ENCODE peak calls at places on chromosome 10, in five cellular contexts. One of them, this sample, is unnamed.

GRCh38 chr10:100020161-100020882 is 10.6 kb upstream of the DNMBP start:
- DNase-seq in brain microvascular endothelial cell: no peak
- DNase-seq in astrocyte of the cerebellum: no peak
- DNase-seq in fibroblast of mammary gland: no peak
- DNase-seq in right lobe of liver: no peak
- DNase-seq in this sample: no peak

GRCh38 chr10:12588091-12588850 is 238.9 kb downstream of the CAMK1D start:
- DNase-seq in brain microvascular endothelial cell: no peak
- DNase-seq in astrocyte of the cerebellum: no peak
- DNase-seq in fibroblast of mammary gland: no peak
- DNase-seq in right lobe of liver: no peak
- DNase-seq in this sample: no peak

GRCh38 chr10:70228503-70228902 is 4.7 kb downstream of the PPA1 start:
- DNase-seq in brain microvascular endothelial cell: no peak
- DNase-seq in astrocyte of the cerebellum: no peak
- DNase-seq in fibroblast of mammary gland: no peak
- DNase-seq in right lobe of liver: no peak
- DNase-seq in this sample: no peak

GRCh38 chr10:71380841-71381240 is 15.9 kb upstream of the CDH23 start:
- DNase-seq in brain microvascular endothelial cell: no peak
- DNase-seq in astrocyte of the cerebellum: no peak
- DNase-seq in fibroblast of mammary gland: no peak
- DNase-seq in right lobe of liver: no peak
- DNase-seq in this sample: no peak

GRCh38 chr10:36494386-36494785 is 631.0 kb upstream of the ANKRD30A start:
- DNase-seq in brain microvascular endothelial cell: peak; percentile 45
- DNase-seq in astrocyte of the cerebellum: no peak
- DNase-seq in fibroblast of mammary gland: peak; percentile 97
- DNase-seq in right lobe of liver: no peak
- DNase-seq in this sample: no peak

GRCh38 chr10:119341236-119342016 is 134.1 kb downstream of the GRK5 start:
- DNase-seq in brain microvascular endothelial cell: peak; percentile 76
- DNase-seq in astrocyte of the cerebellum: no peak
- DNase-seq in fibroblast of mammary gland: peak; percentile 71
- DNase-seq in right lobe of liver: peak; percentile 49
- DNase-seq in this sample: peak; percentile 62

GRCh38 chr10:72069751-72070501 is 18.4 kb downstream of the SPOCK2 start:
- DNase-seq in brain microvascular endothelial cell: no peak
- DNase-seq in astrocyte of the cerebellum: no peak
- DNase-seq in fibroblast of mammary gland: no peak
- DNase-seq in right lobe of liver: no peak
- DNase-seq in this sample: no peak

GRCh38 chr10:36473122-36473521 is 652.3 kb upstream of the ANKRD30A start:
- DNase-seq in brain microvascular endothelial cell: no peak
- DNase-seq in astrocyte of the cerebellum: no peak
- DNase-seq in fibroblast of mammary gland: no peak
- DNase-seq in right lobe of liver: no peak
- DNase-seq in this sample: no peak

GRCh38 chr10:84539244-84539643 is 210.9 kb downstream of the CCSER2 start:
- DNase-seq in brain microvascular endothelial cell: peak; percentile 16
- DNase-seq in astrocyte of the cerebellum: no peak
- DNase-seq in fibroblast of mammary gland: peak; percentile 34
- DNase-seq in right lobe of liver: no peak
- DNase-seq in this sample: no peak

GRCh38 chr10:10498781-10499180 is 518.9 kb upstream of the CELF2 start:
- DNase-seq in brain microvascular endothelial cell: no peak
- DNase-seq in astrocyte of the cerebellum: no peak
- DNase-seq in fibroblast of mammary gland: peak; percentile 86
- DNase-seq in right lobe of liver: no peak
- DNase-seq in this sample: no peak

GRCh38 chr10:10492420-10492819 is 525.3 kb upstream of the CELF2 start:
- DNase-seq in brain microvascular endothelial cell: no peak
- DNase-seq in astrocyte of the cerebellum: no peak
- DNase-seq in fibroblast of mammary gland: no peak
- DNase-seq in right lobe of liver: no peak
- DNase-seq in this sample: no peak

GRCh38 chr10:10500941-10501340 is 516.7 kb upstream of the CELF2 start:
- DNase-seq in brain microvascular endothelial cell: peak; percentile 88
- DNase-seq in astrocyte of the cerebellum: peak; percentile 1
- DNase-seq in fibroblast of mammary gland: peak; percentile 86
- DNase-seq in right lobe of liver: no peak
- DNase-seq in this sample: peak; percentile 35

GRCh38 chr10:10499839-10500238 is 517.8 kb upstream of the CELF2 start:
- DNase-seq in brain microvascular endothelial cell: peak; percentile 51
- DNase-seq in astrocyte of the cerebellum: peak; percentile 27
- DNase-seq in fibroblast of mammary gland: peak; percentile 68
- DNase-seq in right lobe of liver: no peak
- DNase-seq in this sample: peak; percentile 39

DNA sequence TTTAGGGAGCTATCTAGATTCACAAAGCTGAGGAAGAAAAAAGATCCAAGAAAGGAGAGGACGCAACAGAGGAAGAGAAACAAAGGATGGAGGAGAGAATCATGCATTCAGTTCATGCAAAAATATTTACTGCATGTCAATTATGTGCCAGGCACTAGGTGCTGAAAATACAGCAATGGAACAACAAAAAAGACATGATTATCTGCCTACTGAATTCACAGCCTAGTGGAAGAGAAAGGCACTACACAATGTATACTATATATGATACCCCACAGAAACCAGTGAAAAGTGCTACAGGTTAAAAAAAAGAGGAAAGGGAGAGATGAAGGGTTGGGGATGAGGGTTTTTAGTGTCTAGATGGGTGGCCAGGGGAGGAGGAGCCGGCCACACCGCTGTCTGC is 520.4 kb upstream of the CELF2 start:
- DNase-seq in brain microvascular endothelial cell: no peak
- DNase-seq in astrocyte of the cerebellum: no peak
- DNase-seq in fibroblast of mammary gland: no peak
- DNase-seq in right lobe of liver: no peak
- DNase-seq in this sample: no peak
- TF ChIP-seq CTCF in brain microvascular endothelial cell: no peak
- TF ChIP-seq CTCF in astrocyte of the cerebellum: no peak
- TF ChIP-seq CTCF in fibroblast of mammary gland: peak; percentile 6
- TF ChIP-seq CTCF in right lobe of liver: no peak
- TF ChIP-seq CTCF in this sample: no peak

DNA sequence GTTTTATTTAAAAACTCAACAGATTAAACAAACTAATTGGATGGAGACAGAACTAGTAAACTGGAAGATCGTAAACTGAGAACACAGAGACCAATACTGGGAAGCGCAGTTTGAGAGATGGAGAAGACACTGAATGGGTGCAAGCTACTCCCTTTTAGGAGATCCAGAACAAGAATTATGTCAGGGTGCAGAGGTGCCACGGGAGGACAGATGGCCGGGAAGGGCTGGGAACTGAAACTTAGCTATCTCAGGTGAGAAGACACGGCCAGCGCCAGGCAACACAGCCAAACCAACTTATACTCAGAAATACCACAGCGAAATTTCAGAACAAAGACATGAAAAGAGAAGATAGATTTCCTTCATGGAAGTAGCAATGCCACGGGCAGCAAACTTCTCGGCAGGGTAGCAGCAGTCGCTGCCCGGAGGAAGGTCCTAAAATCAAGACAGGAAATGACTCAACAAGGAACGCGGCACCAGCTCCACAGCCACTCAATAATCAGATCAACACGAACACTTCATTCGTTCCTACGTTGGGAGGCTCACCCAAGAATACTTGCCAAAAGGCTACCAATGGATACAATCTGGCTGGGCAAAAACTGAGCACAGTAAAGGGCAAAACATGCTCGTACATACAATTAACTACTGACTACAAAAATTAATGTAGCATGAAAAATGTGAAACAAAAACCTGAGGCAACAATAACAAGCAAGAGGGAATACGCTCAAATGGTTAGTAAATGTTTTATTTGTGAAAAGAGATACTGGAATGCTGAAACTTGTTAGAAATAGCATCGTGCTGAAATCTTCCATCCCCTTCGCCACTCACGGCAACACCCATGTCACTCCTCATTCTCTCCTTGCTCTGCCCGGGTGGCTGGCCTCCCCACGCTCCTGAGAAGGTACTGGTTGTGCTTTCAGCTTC is 2.2 kb upstream of the LRRC27 start:
- DNase-seq in brain microvascular endothelial cell: peak; percentile 52
- DNase-seq in astrocyte of the cerebellum: peak; percentile 19
- DNase-seq in fibroblast of mammary gland: peak; percentile 63
- DNase-seq in right lobe of liver: no peak
- DNase-seq in this sample: no peak
- H3K4me3 ChIP-seq in brain microvascular endothelial cell: peak overlapping the region; percentile 91
- H3K4me3 ChIP-seq in astrocyte of the cerebellum: peak overlapping the region; percentile 97
- H3K4me3 ChIP-seq in fibroblast of mammary gland: peak overlapping the region; percentile 99
- H3K4me3 ChIP-seq in right lobe of liver: no peak overlapping the region
- H3K4me3 ChIP-seq in this sample: no peak overlapping the region

GRCh38 chr10:62424026-62424425 is 49.9 kb downstream of the ZNF365 start:
- DNase-seq in brain microvascular endothelial cell: no peak
- DNase-seq in astrocyte of the cerebellum: no peak
- DNase-seq in fibroblast of mammary gland: peak; percentile 22
- DNase-seq in right lobe of liver: no peak
- DNase-seq in this sample: no peak
- TF ChIP-seq CTCF in brain microvascular endothelial cell: peak; percentile 6
- TF ChIP-seq CTCF in astrocyte of the cerebellum: no peak
- TF ChIP-seq CTCF in fibroblast of mammary gland: peak; percentile 21
- TF ChIP-seq CTCF in right lobe of liver: no peak
- TF ChIP-seq CTCF in this sample: no peak

GRCh38 chr10:50601974-50602373 is 21.8 kb downstream of the SGMS1 start:
- DNase-seq in brain microvascular endothelial cell: no peak
- DNase-seq in astrocyte of the cerebellum: no peak
- DNase-seq in fibroblast of mammary gland: no peak
- DNase-seq in right lobe of liver: no peak
- DNase-seq in this sample: no peak

GRCh38 chr10:50604823-50605222 is 18.9 kb downstream of the SGMS1 start:
- DNase-seq in brain microvascular endothelial cell: no peak
- DNase-seq in astrocyte of the cerebellum: no peak
- DNase-seq in fibroblast of mammary gland: no peak
- DNase-seq in right lobe of liver: no peak
- DNase-seq in this sample: no peak

GRCh38 chr10:50603151-50603850 is 20.5 kb downstream of the SGMS1 start:
- DNase-seq in brain microvascular endothelial cell: no peak
- DNase-seq in astrocyte of the cerebellum: no peak
- DNase-seq in fibroblast of mammary gland: no peak
- DNase-seq in right lobe of liver: no peak
- DNase-seq in this sample: no peak

GRCh38 chr10:50605280-50606270 is 18.2 kb downstream of the SGMS1 start:
- DNase-seq in brain microvascular endothelial cell: peak; percentile 92
- DNase-seq in astrocyte of the cerebellum: peak; percentile 97
- DNase-seq in fibroblast of mammary gland: peak; percentile 94
- DNase-seq in right lobe of liver: no peak
- DNase-seq in this sample: peak; percentile 91

DNA sequence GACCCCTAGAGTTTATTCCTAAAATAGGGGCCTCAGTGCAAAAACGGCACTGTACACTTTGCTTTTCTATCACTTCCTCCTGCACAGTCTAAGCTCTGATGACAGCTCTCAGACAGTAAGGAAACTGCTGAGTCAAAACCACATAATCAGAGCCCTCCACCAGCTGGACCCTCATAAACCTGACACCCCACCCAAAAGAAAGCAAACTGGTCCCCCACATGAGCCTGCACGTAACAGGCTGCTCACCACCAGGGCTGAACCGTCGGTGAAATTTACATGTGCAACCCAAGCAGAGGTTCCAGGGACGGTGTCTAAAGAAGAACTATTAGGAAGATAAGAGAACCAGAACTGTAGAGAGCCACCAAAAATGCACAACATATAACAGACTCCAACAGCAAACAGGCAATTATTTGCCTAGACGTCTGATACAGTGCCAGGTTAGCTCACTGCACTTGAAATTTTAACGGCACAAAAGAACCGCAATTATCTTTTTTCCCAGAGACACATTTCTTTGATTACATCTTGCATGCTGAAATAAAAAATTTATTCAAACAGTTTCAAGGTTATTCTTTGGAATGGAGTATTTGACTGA is 19.6 kb downstream of the SGMS1 start:
- DNase-seq in brain microvascular endothelial cell: no peak
- DNase-seq in astrocyte of the cerebellum: no peak
- DNase-seq in fibroblast of mammary gland: peak; percentile 46
- DNase-seq in right lobe of liver: no peak
- DNase-seq in this sample: no peak
- H3K4me3 ChIP-seq in brain microvascular endothelial cell: no peak overlapping the region
- H3K4me3 ChIP-seq in astrocyte of the cerebellum: no peak overlapping the region
- H3K4me3 ChIP-seq in fibroblast of mammary gland: no peak overlapping the region
- H3K4me3 ChIP-seq in right lobe of liver: no peak overlapping the region
- H3K4me3 ChIP-seq in this sample: no peak overlapping the region

GRCh38 chr10:110872984-110873569 is 1.3 kb downstream of the PDCD4 start:
- DNase-seq in brain microvascular endothelial cell: no peak
- DNase-seq in astrocyte of the cerebellum: no peak
- DNase-seq in fibroblast of mammary gland: no peak
- DNase-seq in right lobe of liver: no peak
- DNase-seq in this sample: no peak

GRCh38 chr10:110876000-110876399 is 4.3 kb downstream of the PDCD4 start:
- DNase-seq in brain microvascular endothelial cell: no peak
- DNase-seq in astrocyte of the cerebellum: no peak
- DNase-seq in fibroblast of mammary gland: no peak
- DNase-seq in right lobe of liver: no peak
- DNase-seq in this sample: no peak

GRCh38 chr10:110871236-110872084 is at the start of gene PDCD4:
- DNase-seq in brain microvascular endothelial cell: peak; percentile 98
- DNase-seq in astrocyte of the cerebellum: peak; percentile 95
- DNase-seq in fibroblast of mammary gland: peak; percentile 96
- DNase-seq in right lobe of liver: peak; percentile 100
- DNase-seq in this sample: peak; percentile 89

GRCh38 chr10:110872145-110872983 is 636 bp downstream of the PDCD4 start:
- DNase-seq in brain microvascular endothelial cell: peak; percentile 85
- DNase-seq in astrocyte of the cerebellum: no peak
- DNase-seq in fibroblast of mammary gland: peak; percentile 89
- DNase-seq in right lobe of liver: peak; percentile 77
- DNase-seq in this sample: no peak

GRCh38 chr10:110873951-110874350 is 2.2 kb downstream of the PDCD4 start:
- DNase-seq in brain microvascular endothelial cell: no peak
- DNase-seq in astrocyte of the cerebellum: no peak
- DNase-seq in fibroblast of mammary gland: no peak
- DNase-seq in right lobe of liver: no peak
- DNase-seq in this sample: no peak
- TF ChIP-seq CTCF in brain microvascular endothelial cell: no peak
- TF ChIP-seq CTCF in astrocyte of the cerebellum: no peak
- TF ChIP-seq CTCF in fibroblast of mammary gland: no peak
- TF ChIP-seq CTCF in right lobe of liver: no peak
- TF ChIP-seq CTCF in this sample: no peak

This sample was measured in retinal pigment epithelial cell.